ENCODE peak calls at places on chromosomes 13 and 19, in four cellular contexts. One of them, this sample, is unnamed.

GRCh38 chr13:94329754-94330551 is 149.5 kb downstream of the DCT start:
- DNase-seq in skeletal muscle cell: peak
- DNase-seq in activated gamma-delta T cell treated with Interleukin-2 at 50 U/mL for 16 hours: no peak
- DNase-seq in right cardiac atrium: no peak
- DNase-seq in this sample: peak

GRCh38 chr19:23321953-23322549 is 71.9 kb upstream of the ZNF724 start:
- DNase-seq in skeletal muscle cell: no peak
- DNase-seq in right cardiac atrium: no peak
- DNase-seq in activated gamma-delta T cell treated with Interleukin-2 at 50 U/mL for 16 hours: no peak
- DNase-seq in this sample: no peak

GRCh38 chr19:6564393-6564792 is 26.6 kb downstream of the CD70 start:
- DNase-seq in activated gamma-delta T cell treated with Interleukin-2 at 50 U/mL for 16 hours: no peak
- DNase-seq in right cardiac atrium: no peak
- DNase-seq in skeletal muscle cell: no peak
- DNase-seq in this sample: peak

GRCh38 chr13:60572003-60572792 is 175.2 kb downstream of the TDRD3 start:
- DNase-seq in activated gamma-delta T cell treated with Interleukin-2 at 50 U/mL for 16 hours: no peak
- DNase-seq in skeletal muscle cell: peak
- DNase-seq in right cardiac atrium: no peak
- DNase-seq in this sample: peak

GRCh38 chr13:76512676-76513277 is 373.4 kb downstream of the KCTD12 start:
- DNase-seq in right cardiac atrium: no peak
- DNase-seq in activated gamma-delta T cell treated with Interleukin-2 at 50 U/mL for 16 hours: no peak
- DNase-seq in skeletal muscle cell: peak
- DNase-seq in this sample: peak

GRCh38 chr13:109156181-109156935 is 526.9 kb downstream of the MYO16 start:
- DNase-seq in right cardiac atrium: peak
- DNase-seq in activated gamma-delta T cell treated with Interleukin-2 at 50 U/mL for 16 hours: no peak
- DNase-seq in skeletal muscle cell: peak
- DNase-seq in this sample: peak

GRCh38 chr19:28607066-28607583 is 605.8 kb downstream of the UQCRFS1 start:
- DNase-seq in skeletal muscle cell: no peak
- DNase-seq in right cardiac atrium: no peak
- DNase-seq in activated gamma-delta T cell treated with Interleukin-2 at 50 U/mL for 16 hours: no peak
- DNase-seq in this sample: no peak

GRCh38 chr13:99220199-99220931 is 19.7 kb downstream of the UBAC2 start:
- DNase-seq in right cardiac atrium: no peak
- DNase-seq in activated gamma-delta T cell treated with Interleukin-2 at 50 U/mL for 16 hours: no peak
- DNase-seq in skeletal muscle cell: no peak
- DNase-seq in this sample: peak

GRCh38 chr13:55963934-55964333 is 1176.8 kb upstream of the PRR20A start:
- DNase-seq in activated gamma-delta T cell treated with Interleukin-2 at 50 U/mL for 16 hours: no peak
- DNase-seq in skeletal muscle cell: no peak
- DNase-seq in right cardiac atrium: no peak
- DNase-seq in this sample: peak

GRCh38 chr19:45100797-45101196 is 7.8 kb downstream of the PPP1R37 start:
- DNase-seq in right cardiac atrium: no peak
- DNase-seq in activated gamma-delta T cell treated with Interleukin-2 at 50 U/mL for 16 hours: no peak
- DNase-seq in skeletal muscle cell: no peak
- DNase-seq in this sample: no peak

GRCh38 chr19:51131780-51132680 is 7.3 kb downstream of the SIGLEC9 start:
- DNase-seq in activated gamma-delta T cell treated with Interleukin-2 at 50 U/mL for 16 hours: peak
- DNase-seq in right cardiac atrium: peak
- DNase-seq in skeletal muscle cell: no peak
- DNase-seq in this sample: peak

GRCh38 chr19:10760268-10760944 is 42.5 kb downstream of the DNM2 start:
- DNase-seq in activated gamma-delta T cell treated with Interleukin-2 at 50 U/mL for 16 hours: peak
- DNase-seq in right cardiac atrium: peak
- DNase-seq in skeletal muscle cell: no peak
- DNase-seq in this sample: peak

GRCh38 chr19:49475995-49476880 is 2.2 kb downstream of the FLT3LG start:
- DNase-seq in skeletal muscle cell: no peak
- DNase-seq in right cardiac atrium: peak
- DNase-seq in activated gamma-delta T cell treated with Interleukin-2 at 50 U/mL for 16 hours: peak
- DNase-seq in this sample: no peak

GRCh38 chr13:78520425-78520824 is 82.9 kb downstream of the POU4F1 start:
- DNase-seq in right cardiac atrium: no peak
- DNase-seq in activated gamma-delta T cell treated with Interleukin-2 at 50 U/mL for 16 hours: no peak
- DNase-seq in skeletal muscle cell: no peak
- DNase-seq in this sample: peak

GRCh38 chr13:101181076-101181685 is 235.1 kb downstream of the NALCN start:
- DNase-seq in activated gamma-delta T cell treated with Interleukin-2 at 50 U/mL for 16 hours: no peak
- DNase-seq in right cardiac atrium: no peak
- DNase-seq in skeletal muscle cell: no peak
- DNase-seq in this sample: no peak

GRCh38 chr13:27476943-27477681 is 26.7 kb upstream of the MTIF3 start:
- DNase-seq in right cardiac atrium: no peak
- DNase-seq in activated gamma-delta T cell treated with Interleukin-2 at 50 U/mL for 16 hours: no peak
- DNase-seq in skeletal muscle cell: peak
- DNase-seq in this sample: peak

GRCh38 chr13:106417467-106418110 is 117.9 kb downstream of the EFNB2 start:
- DNase-seq in activated gamma-delta T cell treated with Interleukin-2 at 50 U/mL for 16 hours: no peak
- DNase-seq in right cardiac atrium: no peak
- DNase-seq in skeletal muscle cell: no peak
- DNase-seq in this sample: no peak

GRCh38 chr19:6739390-6739883 is at the start of gene TRIP10:
- DNase-seq in activated gamma-delta T cell treated with Interleukin-2 at 50 U/mL for 16 hours: peak
- DNase-seq in skeletal muscle cell: no peak
- DNase-seq in right cardiac atrium: peak
- DNase-seq in this sample: peak

GRCh38 chr13:34030782-34031181 is 212.8 kb downstream of the RFC3 start:
- DNase-seq in right cardiac atrium: no peak
- DNase-seq in activated gamma-delta T cell treated with Interleukin-2 at 50 U/mL for 16 hours: no peak
- DNase-seq in skeletal muscle cell: no peak
- DNase-seq in this sample: peak

GRCh38 chr19:47618771-47619170 is 9.8 kb downstream of the BICRA start:
- DNase-seq in activated gamma-delta T cell treated with Interleukin-2 at 50 U/mL for 16 hours: no peak
- DNase-seq in skeletal muscle cell: no peak
- DNase-seq in right cardiac atrium: peak
- DNase-seq in this sample: no peak

GRCh38 chr19:19064811-19065745 is 1.3 kb downstream of the SLC25A42 start:
- DNase-seq in skeletal muscle cell: no peak
- DNase-seq in activated gamma-delta T cell treated with Interleukin-2 at 50 U/mL for 16 hours: no peak
- DNase-seq in right cardiac atrium: peak
- DNase-seq in this sample: no peak

GRCh38 chr13:25267715-25268114 is 19.6 kb downstream of the MTMR6 start:
- DNase-seq in skeletal muscle cell: no peak
- DNase-seq in right cardiac atrium: no peak
- DNase-seq in activated gamma-delta T cell treated with Interleukin-2 at 50 U/mL for 16 hours: no peak
- DNase-seq in this sample: no peak

GRCh38 chr13:91046715-91047327 is 300.7 kb upstream of the MIR17HG start:
- DNase-seq in right cardiac atrium: peak
- DNase-seq in skeletal muscle cell: no peak
- DNase-seq in activated gamma-delta T cell treated with Interleukin-2 at 50 U/mL for 16 hours: no peak
- DNase-seq in this sample: no peak

GRCh38 chr13:97506511-97506910 is 72.5 kb downstream of the RAP2A start:
- DNase-seq in activated gamma-delta T cell treated with Interleukin-2 at 50 U/mL for 16 hours: no peak
- DNase-seq in skeletal muscle cell: peak
- DNase-seq in right cardiac atrium: no peak
- DNase-seq in this sample: peak

GRCh38 chr19:44005968-44006367 is 3.2 kb downstream of the ZNF230 start:
- DNase-seq in right cardiac atrium: no peak
- DNase-seq in skeletal muscle cell: peak
- DNase-seq in activated gamma-delta T cell treated with Interleukin-2 at 50 U/mL for 16 hours: no peak
- DNase-seq in this sample: no peak

GRCh38 chr19:10603084-10603872 is 16.2 kb upstream of the AP1M2 start:
- DNase-seq in activated gamma-delta T cell treated with Interleukin-2 at 50 U/mL for 16 hours: peak
- DNase-seq in skeletal muscle cell: no peak
- DNase-seq in right cardiac atrium: peak
- DNase-seq in this sample: no peak

GRCh38 chr19:39246951-39247669 is 1.5 kb downstream of the IFNL4 start:
- DNase-seq in right cardiac atrium: peak
- DNase-seq in skeletal muscle cell: no peak
- DNase-seq in activated gamma-delta T cell treated with Interleukin-2 at 50 U/mL for 16 hours: no peak
- DNase-seq in this sample: no peak

This sample was measured in HT1080.